ENCODE peak calls at places on chromosomes 5 and 9, in five cellular contexts. Y is pancreas; I is omental fat pad; P is left cardiac atrium; T is activated CD8-positive, alpha-beta memory T cell treated with anti-CD3 and anti-CD28 coated beads, Interleukin-2, amount 10 ng/mL, durations not matched to agents 7 days and 5 days. U is an unnamed sample.
A peak's percentile ranks its signal among the peaks of the same experiment; 100 is the strongest.

GRCh38 chr9:131279196-131279926 is 3.1 kb upstream of the FAM78A start:
- ATAC-seq in P (no peak), T (no peak), I (no peak), Y (no peak), U (no peak)

GRCh38 chr5:109786177-109786576 is 96.5 kb downstream of the MAN2A1 start:
- ATAC-seq in P (no peak), I (no peak), T (no peak), Y (no peak), U (no peak)

GRCh38 chr9:136969150-136969549 is 8.2 kb upstream of the PTGDS start:
- ATAC-seq in Y (no peak), I (no peak), T (no peak), P (no peak), U (no peak)

GRCh38 chr9:128149001-128149701 is at the start of gene LCN2:
- ATAC-seq in I (peak; percentile 61), P (no peak), T (no peak), Y (peak; percentile 85), U (no peak)

GRCh38 chr9:112844771-112845542 is 45.7 kb downstream of the SLC46A2 start:
- ATAC-seq in T (peak; percentile 75), P (peak; percentile 80), Y (peak; percentile 92), I (peak; percentile 56), U (peak; percentile 55)

GRCh38 chr5:180069589-180070247 is 1.8 kb downstream of the RNF130 start:
- ATAC-seq in P (no peak), Y (no peak), T (no peak), I (no peak), U (no peak)

GRCh38 chr5:86442036-86442435 is 175.7 kb upstream of the COX7C start:
- ATAC-seq in Y (no peak), I (no peak), T (no peak), P (no peak), U (no peak)

GRCh38 chr5:62689599-62690368 is 111.2 kb downstream of the LRRC70 start:
- ATAC-seq in P (no peak), Y (no peak), I (no peak), T (no peak), U (no peak)

GRCh38 chr5:96765043-96765442 is 42.7 kb downstream of the ERAP1 start:
- ATAC-seq in T (no peak), Y (peak; percentile 26), P (no peak), I (no peak), U (no peak)

GRCh38 chr5:124866355-124867063 is 120.1 kb upstream of the ZNF608 start:
- ATAC-seq in P (peak; percentile 46), Y (peak; percentile 48), T (no peak), I (no peak), U (no peak)

GRCh38 chr9:1094749-1095148 is 44.6 kb downstream of the DMRT2 start:
- ATAC-seq in T (no peak), Y (no peak), P (no peak), I (no peak), U (no peak)

GRCh38 chr5:160703547-160704189 is 148.3 kb downstream of the ATP10B start:
- ATAC-seq in P (no peak), I (no peak), Y (no peak), T (no peak), U (no peak)

GRCh38 chr9:113956901-113957777 is 81.0 kb downstream of the ZNF618 start:
- ATAC-seq in P (no peak), T (no peak), Y (peak; percentile 28), I (no peak), U (no peak)

GRCh38 chr9:104961701-104962359 is 33.9 kb upstream of the ABCA1 start:
- ATAC-seq in Y (no peak), T (no peak), I (no peak), P (peak; percentile 50), U (no peak)

GRCh38 chr5:172885594-172886340 is 51.7 kb downstream of the ERGIC1 start:
- ATAC-seq in I (no peak), Y (no peak), P (no peak), T (no peak), U (no peak)

GRCh38 chr9:109027176-109027575 is 13.9 kb upstream of the CTNNAL1 start:
- ATAC-seq in P (peak; percentile 36), Y (no peak), T (no peak), I (no peak), U (no peak)

GRCh38 chr5:66876266-66876807 is 280.1 kb downstream of the MAST4 start:
- ATAC-seq in T (no peak), I (no peak), Y (no peak), P (no peak), U (no peak)

GRCh38 chr5:146026307-146027010 is 78.9 kb downstream of the PLAC8L1 start:
- ATAC-seq in T (no peak), P (no peak), I (no peak), Y (no peak), U (no peak)

GRCh38 chr5:144028644-144029043 is 141.8 kb downstream of the YIPF5 start:
- ATAC-seq in P (peak; percentile 74), T (no peak), I (peak; percentile 76), Y (peak; percentile 95), U (no peak)

GRCh38 chr9:129170229-129170628 is 7.8 kb downstream of the IER5L start:
- ATAC-seq in Y (no peak), T (no peak), I (no peak), P (no peak), U (no peak)

GRCh38 chr5:139138790-139139189 is 59.4 kb downstream of the SIL1 start:
- ATAC-seq in I (no peak), T (no peak), P (peak; percentile 65), Y (peak; percentile 49), U (no peak)

GRCh38 chr5:16160706-16161105 is 18.9 kb downstream of the MARCHF11 start:
- ATAC-seq in T (peak; percentile 60), P (peak; percentile 82), I (no peak), Y (peak; percentile 97), U (no peak)

GRCh38 chr9:91680129-91680528 is 256.5 kb upstream of the NFIL3 start:
- ATAC-seq in T (no peak), Y (no peak), I (no peak), P (no peak), U (no peak)

GRCh38 chr5:56845277-56845676 is 29.9 kb downstream of the MAP3K1 start:
- ATAC-seq in Y (peak; percentile 37), P (no peak), T (no peak), I (no peak), U (no peak)

GRCh38 chr5:177432143-177432904 is 5.8 kb downstream of the GRK6 start:
- ATAC-seq in P (peak; percentile 79), Y (no peak), T (no peak), I (no peak), U (peak; percentile 3)

GRCh38 chr5:31639488-31640011 is 619 bp downstream of the PDZD2 start:
- ATAC-seq in P (peak; percentile 1), I (no peak), Y (no peak), T (no peak), U (no peak)